ENCODE peak calls at places on chromosomes 5 and 9, in ten cellular contexts. S is fibroblast of lung; L is endodermal cell; V is RWPE1; U is pancreas; C is A549; X is right lobe of liver; A is CD8-positive, alpha-beta T cell; W is heart left ventricle; I is left ventricle myocardium inferior. R is an unnamed sample.

GRCh38 chr9:105044458-105044857 is 116.5 kb upstream of the ABCA1 start:
- DNase-seq in C (no peak), U (no peak), L (no peak), A (no peak), V (no peak), S (no peak), I (peak), X (no peak), W (peak), R (no peak)

GRCh38 chr9:12817702-12818101 is 42.9 kb downstream of the LURAP1L start:
- DNase-seq in X (peak), W (peak), C (peak), A (no peak), V (peak), I (no peak), L (peak), U (peak), S (peak), R (peak)

GRCh38 chr5:139453683-139454567 is 8.6 kb downstream of the ECSCR start:
- DNase-seq in W (no peak), C (no peak), S (no peak), V (no peak), A (no peak), L (no peak), I (no peak), U (no peak), X (no peak), R (peak)

GRCh38 chr5:90809695-90810094 is 251.1 kb downstream of the ADGRV1 start:
- DNase-seq in C (no peak), L (no peak), A (no peak), V (no peak), U (no peak), W (no peak), S (no peak), I (no peak), X (no peak), R (peak)

GRCh38 chr5:149954798-149955197 is 5.8 kb upstream of the SLC26A2 start:
- DNase-seq in S (no peak), V (no peak), A (no peak), I (no peak), W (no peak), L (no peak), X (no peak), U (no peak), C (no peak), R (no peak)

GRCh38 chr5:151737421-151737820 is 21.0 kb downstream of the ATOX1 start:
- DNase-seq in X (no peak), L (no peak), W (no peak), I (no peak), U (no peak), V (no peak), C (no peak), A (no peak), S (no peak), R (no peak)

GRCh38 chr5:114989512-114989911 is 180.2 kb downstream of the TRIM36 start:
- DNase-seq in L (peak), U (no peak), W (no peak), C (no peak), X (no peak), V (no peak), A (no peak), S (no peak), I (no peak), R (peak)

GRCh38 chr9:33619666-33620404 is 95.8 kb downstream of the ANKRD18B start:
- DNase-seq in W (no peak), V (peak), I (no peak), L (peak), C (peak), U (no peak), S (peak), A (no peak), X (no peak), R (peak)

GRCh38 chr9:136122425-136123383 is 4.0 kb upstream of the TMEM250 start:
- DNase-seq in V (peak), C (peak), X (peak), W (peak), I (peak), U (peak), L (peak), A (peak), S (peak), R (peak)

GRCh38 chr5:132019857-132020555 is 8.5 kb upstream of the ACSL6 start:
- DNase-seq in X (no peak), S (no peak), I (no peak), A (peak), U (no peak), V (no peak), L (no peak), W (no peak), C (no peak), R (no peak)

GRCh38 chr9:82797539-82797938 is 265.4 kb downstream of the RASEF start:
- DNase-seq in W (peak), L (peak), A (no peak), U (peak), V (no peak), X (no peak), C (no peak), S (peak), I (peak), R (no peak)

GRCh38 chr5:147836439-147836838 is 5.0 kb upstream of the SPINK1 start:
- DNase-seq in C (no peak), I (no peak), U (no peak), S (peak), V (no peak), A (no peak), X (no peak), W (no peak), L (no peak), R (no peak)

GRCh38 chr9:134742822-134743221 is 101.2 kb downstream of the COL5A1 start:
- DNase-seq in A (no peak), L (peak), U (no peak), S (no peak), V (no peak), W (no peak), X (no peak), C (no peak), I (no peak), R (no peak)
- TF ChIP-seq CTCF in A (no peak), L (peak), U (no peak), S (no peak), V (no peak), W (no peak), X (no peak), C (no peak), I (no peak), R (peak)

GRCh38 chr5:93819666-93820065 is 78.3 kb upstream of the POU5F2 start:
- DNase-seq in U (no peak), V (no peak), S (no peak), A (no peak), C (no peak), I (no peak), L (peak), X (no peak), W (no peak), R (no peak)

DNA sequence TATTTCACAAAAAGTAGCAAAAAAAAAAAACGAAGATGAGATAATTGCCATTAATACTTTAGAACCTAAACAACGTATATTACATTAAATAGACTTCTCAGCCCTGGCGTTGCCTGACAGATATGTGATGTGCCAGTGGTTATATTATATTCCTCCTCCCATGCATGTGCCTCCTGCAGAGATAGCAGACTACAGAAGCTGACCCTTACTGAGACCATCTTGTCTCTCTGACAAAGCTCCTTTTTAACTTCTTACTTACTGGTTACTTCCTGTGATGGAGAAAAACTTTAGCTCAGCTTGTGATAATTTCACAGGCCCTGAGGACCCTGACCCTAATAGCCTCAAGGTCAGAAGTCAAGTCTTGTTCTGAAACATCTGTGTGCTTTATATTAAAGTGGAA is 80.5 kb upstream of the POU5F2 start:
- DNase-seq in V (no peak), C (no peak), X (no peak), A (no peak), W (no peak), U (no peak), I (no peak), S (no peak), L (no peak), R (no peak)
- H3K27ac ChIP-seq in V (no peak), C (no peak), X (no peak), A (no peak), W (no peak), U (no peak), I (no peak), S (no peak), L (peak), R (no peak)

GRCh38 chr9:97507585-97507984 is 6.1 kb downstream of the TMOD1 start:
- DNase-seq in C (no peak), A (no peak), L (no peak), X (no peak), I (no peak), U (no peak), W (no peak), V (no peak), S (no peak), R (no peak)
- TF ChIP-seq CTCF in C (no peak), A (no peak), L (no peak), X (no peak), I (no peak), U (no peak), W (no peak), V (no peak), S (no peak), R (no peak)

DNA sequence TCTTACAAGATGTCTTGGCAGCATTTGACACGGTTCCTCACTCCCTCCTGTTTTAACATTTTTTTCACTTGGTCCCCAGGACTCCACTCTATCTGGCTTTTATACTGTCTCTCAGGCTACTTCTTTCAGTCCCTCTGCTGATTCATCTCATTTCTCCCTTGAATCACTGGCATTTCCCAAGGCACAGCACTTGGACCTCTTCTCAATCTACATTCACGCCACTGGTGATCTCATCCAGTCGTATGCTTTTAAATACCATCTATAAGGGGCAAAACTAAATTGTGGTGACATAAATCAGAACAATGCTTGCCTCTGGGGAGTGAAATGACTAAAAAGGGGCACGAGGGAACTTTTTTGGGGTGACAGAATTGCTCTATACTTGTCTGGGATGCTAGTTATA is 47.1 kb downstream of the MAPKAP1 start:
- DNase-seq in S (peak), U (no peak), V (no peak), I (no peak), X (no peak), C (no peak), A (no peak), W (no peak), L (no peak), R (peak)
- H3K27ac ChIP-seq in S (no peak), U (no peak), V (no peak), I (no peak), X (no peak), C (no peak), A (no peak), W (no peak), L (peak), R (peak)

DNA sequence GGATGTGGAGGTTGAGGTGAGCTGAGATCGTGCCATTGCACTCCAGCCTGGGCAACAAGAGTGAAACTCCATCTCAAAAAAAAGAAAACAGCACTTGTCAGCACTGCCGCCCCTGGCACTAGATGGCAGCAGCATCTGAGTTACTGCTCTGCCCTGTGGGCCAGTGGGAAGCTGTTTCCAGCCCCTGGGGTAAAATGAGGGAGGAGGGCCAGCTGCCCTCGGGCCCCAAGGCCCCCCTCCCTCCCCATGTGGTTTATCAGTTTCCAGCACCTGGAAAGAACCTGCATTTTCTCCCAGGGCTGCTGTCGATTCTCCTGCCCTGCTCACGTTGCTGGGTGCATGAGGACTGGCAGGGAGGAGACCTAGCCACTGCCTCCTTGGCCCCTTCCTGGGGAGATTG is 13.2 kb upstream of the CEL start:
- DNase-seq in U (peak), A (no peak), I (no peak), V (peak), C (peak), L (peak), S (no peak), X (no peak), W (no peak), R (peak)
- TF ChIP-seq CTCF in U (peak), A (no peak), I (peak), V (peak), C (peak), L (peak), S (peak), X (peak), W (peak), R (peak)

GRCh38 chr5:72328172-72328571 is 8.0 kb downstream of the PTCD2 start:
- DNase-seq in S (peak), W (peak), V (peak), L (no peak), I (peak), A (no peak), C (no peak), X (peak), U (no peak), R (peak)

GRCh38 chr5:72326298-72326649 is 6.1 kb downstream of the PTCD2 start:
- DNase-seq in V (no peak), A (no peak), U (no peak), C (no peak), I (no peak), S (no peak), L (no peak), X (no peak), W (no peak), R (peak)

GRCh38 chr5:72330712-72331111 is 10.5 kb downstream of the PTCD2 start:
- DNase-seq in U (no peak), A (no peak), X (no peak), S (no peak), I (no peak), W (no peak), L (no peak), C (no peak), V (no peak), R (no peak)

GRCh38 chr5:72324186-72324825 is 4.1 kb downstream of the PTCD2 start:
- DNase-seq in L (no peak), U (no peak), S (no peak), W (no peak), V (peak), A (no peak), C (peak), I (no peak), X (no peak), R (no peak)

DNA sequence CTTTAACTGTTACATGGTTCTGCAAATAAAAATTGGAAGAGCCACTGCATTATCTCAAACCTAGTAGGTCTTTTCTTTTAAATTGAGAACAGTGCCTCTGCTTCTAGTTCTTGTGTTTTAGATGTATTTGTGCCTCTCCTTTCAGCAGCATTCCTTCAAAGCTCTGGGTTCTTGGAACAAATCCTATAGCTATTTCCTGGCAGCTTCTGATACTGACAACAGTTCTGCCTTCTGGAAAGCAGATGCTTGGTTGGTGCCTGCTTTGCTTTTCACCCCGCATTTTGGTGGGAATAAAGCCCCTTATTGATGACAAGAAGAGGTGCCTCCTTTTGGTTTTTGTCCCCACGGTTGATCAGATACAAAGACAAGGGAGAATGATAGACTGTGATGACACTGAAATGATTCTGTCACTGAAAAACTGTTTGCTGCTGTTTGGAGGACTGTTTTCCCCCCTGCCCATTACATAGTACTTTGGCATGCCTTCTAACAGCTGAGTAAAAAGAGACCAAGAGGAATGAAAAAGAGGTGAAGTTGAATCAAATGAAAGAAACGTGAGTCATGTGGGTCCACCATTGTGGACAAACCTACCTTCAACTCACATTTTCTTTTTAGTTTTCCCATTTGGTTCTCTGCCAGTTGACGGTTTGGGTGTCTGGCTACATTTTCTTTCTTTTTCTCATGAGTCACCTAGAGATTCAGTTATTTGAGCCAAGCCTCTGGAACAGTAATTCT is 5.6 kb downstream of the PTCD2 start:
- DNase-seq in C (no peak), W (no peak), L (no peak), U (no peak), V (peak), I (no peak), A (no peak), S (peak), X (no peak), R (peak)
- H3K27ac ChIP-seq in C (no peak), W (no peak), L (no peak), U (no peak), V (peak), I (no peak), A (no peak), S (peak), X (no peak), R (peak)

R was measured in osteoblast.